ENCODE peak calls at places on chromosomes 7 and 10, in five cellular contexts. E is gastrocnemius medialis, B is heart left ventricle, K is GM12865, V is aorta. U is an unnamed sample.

GRCh38 chr7:105890290-105890997 is 14.0 kb upstream of the ATXN7L1 start:
- DNase-seq in K (no peak), V (no peak), E (no peak), B (no peak), U (no peak)

GRCh38 chr10:86666538-86666937 is 1.8 kb upstream of the LDB3 start:
- DNase-seq in K (no peak), B (peak; percentile 87), E (peak; percentile 38), V (no peak), U (no peak)

GRCh38 chr10:65620404-65621048 is 1305.3 kb upstream of the LRRTM3 start:
- DNase-seq in K (no peak), B (no peak), V (no peak), E (no peak), U (no peak)

GRCh38 chr7:94412762-94413322 is 18.1 kb downstream of the COL1A2 start:
- DNase-seq in V (no peak), K (no peak), E (no peak), B (no peak), U (no peak)

GRCh38 chr7:18401757-18402156 is 93.8 kb upstream of the HDAC9 start:
- DNase-seq in B (no peak), E (no peak), K (no peak), V (no peak), U (no peak)

GRCh38 chr7:33129806-33130153 is 416 bp downstream of the BBS9 start:
- DNase-seq in E (no peak), K (peak; percentile 8), V (no peak), B (no peak), U (no peak)

GRCh38 chr7:39688611-39689485 is 65.5 kb downstream of the RALA start:
- DNase-seq in B (no peak), V (no peak), K (no peak), E (no peak), U (no peak)

GRCh38 chr10:97220371-97220770 is 34.6 kb upstream of the SLIT1 start:
- DNase-seq in E (no peak), B (no peak), K (no peak), V (no peak), U (no peak)

GRCh38 chr7:100465702-100466311 is 1.7 kb upstream of the SPACDR start:
- DNase-seq in E (peak; percentile 72), B (peak; percentile 89), V (peak; percentile 91), K (no peak), U (no peak)

GRCh38 chr10:26378763-26379361 is 59.3 kb upstream of the APBB1IP start:
- DNase-seq in B (no peak), E (peak; percentile 35), V (no peak), K (no peak), U (no peak)

GRCh38 chr10:34701194-34701593 is 113.9 kb downstream of the PARD3 start:
- DNase-seq in B (no peak), V (no peak), E (no peak), K (no peak), U (no peak)

GRCh38 chr10:18079665-18080295 is 60.4 kb upstream of the CACNB2 start:
- DNase-seq in B (no peak), K (no peak), V (no peak), E (no peak), U (no peak)

GRCh38 chr7:15874774-15875173 is 188.3 kb upstream of the MEOX2 start:
- DNase-seq in V (no peak), E (no peak), B (no peak), K (no peak), U (no peak)

DNA sequence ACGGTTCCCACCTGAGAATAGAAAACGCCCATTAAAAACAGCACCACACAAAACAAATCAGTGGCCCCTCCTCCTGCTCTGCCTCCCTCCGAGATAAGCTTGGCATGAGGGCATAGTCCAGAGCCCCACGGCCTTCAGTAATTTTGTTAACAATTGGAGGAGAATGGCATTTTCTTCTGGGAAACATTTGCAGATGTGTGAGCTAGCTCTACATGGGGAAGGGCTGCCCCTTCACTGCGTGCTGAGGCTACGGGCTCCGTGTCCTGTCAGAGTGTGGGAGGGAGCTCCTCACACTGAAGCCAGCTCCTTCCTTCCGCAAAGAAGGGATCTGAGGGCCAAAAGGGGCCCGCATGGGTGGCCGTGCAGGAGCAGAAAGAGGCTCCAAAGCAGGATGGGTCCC is 15.2 kb downstream of the GRK5 start:
- DNase-seq in B (peak; percentile 34), V (no peak), E (no peak), K (no peak), U (no peak)
- H3K4me3 ChIP-seq in B (peak overlapping the region; percentile 0), V (no peak overlapping the region), E (no peak overlapping the region), K (no peak overlapping the region), U (no peak overlapping the region)

DNA sequence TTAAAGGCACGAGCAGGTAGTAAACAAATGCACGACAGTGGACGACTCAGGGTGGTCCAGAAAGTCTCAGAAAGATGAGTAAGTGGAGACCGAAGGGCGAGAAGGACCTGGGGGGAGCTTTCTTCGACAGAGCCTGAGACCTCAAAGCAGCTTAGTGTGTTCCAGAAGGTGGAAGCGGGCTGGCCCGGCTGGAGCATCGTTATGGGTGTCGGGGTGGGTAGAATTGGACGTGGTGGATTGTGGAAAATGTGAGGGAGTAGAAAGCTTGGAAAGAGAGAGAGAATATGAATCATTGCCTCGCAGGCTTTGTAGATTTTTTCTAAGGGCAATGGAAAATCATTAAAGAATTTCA is 631 bp downstream of the MCM10 start:
- DNase-seq in V (no peak), E (no peak), B (no peak), K (no peak), U (no peak)
- H3K4me3 ChIP-seq in V (no peak overlapping the region), E (peak overlapping the region; percentile 58), B (peak overlapping the region; percentile 45), K (peak overlapping the region; percentile 91), U (peak overlapping the region; percentile 47)

GRCh38 chr10:70601775-70602174 is 766 bp downstream of the PRF1 start:
- DNase-seq in K (no peak), E (no peak), B (no peak), V (no peak), U (no peak)
- H3K4me3 ChIP-seq in K (no peak overlapping the region), E (no peak overlapping the region), B (no peak overlapping the region), V (no peak overlapping the region), U (peak overlapping the region; percentile 88)

DNA sequence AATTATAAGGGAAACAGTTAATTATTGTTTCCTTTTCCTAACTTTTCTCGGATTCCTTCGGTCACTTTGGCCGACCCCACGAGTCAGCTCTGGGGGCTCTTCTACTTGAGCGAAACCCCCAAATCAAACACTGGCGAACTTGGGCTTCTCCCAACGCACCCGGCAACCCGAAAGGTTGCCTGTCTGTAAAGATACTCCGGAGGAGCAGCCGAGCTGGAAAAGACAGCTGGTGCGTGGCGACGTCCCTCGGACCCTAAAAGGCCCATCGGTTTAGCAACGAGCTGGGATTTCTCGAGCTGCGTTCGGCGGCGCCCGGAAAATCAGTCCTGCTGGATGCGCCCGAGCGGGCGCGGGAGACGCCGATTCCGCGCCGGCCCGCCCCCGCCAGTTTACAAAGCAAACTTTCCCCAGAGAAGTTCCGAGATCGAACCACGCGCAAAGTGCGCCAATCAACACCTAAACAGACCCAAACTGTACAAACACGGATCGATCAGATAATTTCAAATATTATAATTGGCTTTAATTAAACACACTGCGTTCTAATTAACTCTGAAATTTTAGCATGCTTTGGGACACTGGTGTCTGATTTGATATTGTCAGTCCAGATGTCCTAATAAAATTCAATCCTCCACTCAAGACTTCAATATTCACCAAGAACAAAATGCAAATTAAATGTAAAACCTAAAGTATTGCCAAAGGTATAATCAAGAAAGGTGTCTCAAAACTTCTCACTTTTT is 5.6 kb upstream of the EBF3 start:
- DNase-seq in E (no peak), V (no peak), B (no peak), K (no peak), U (no peak)
- H3K4me3 ChIP-seq in E (peak overlapping the region; percentile 34), V (no peak overlapping the region), B (peak overlapping the region; percentile 41), K (no peak overlapping the region), U (no peak overlapping the region)

GRCh38 chr7:101519324-101520017 is 109.6 kb downstream of the MYL10 start:
- DNase-seq in V (no peak), K (no peak), B (no peak), E (no peak), U (no peak)

GRCh38 chr7:101521430-101521925 is 107.6 kb downstream of the MYL10 start:
- DNase-seq in K (no peak), V (no peak), E (no peak), B (no peak), U (no peak)

GRCh38 chr7:101517304-101517703 is 111.8 kb downstream of the MYL10 start:
- DNase-seq in B (no peak), K (no peak), V (no peak), E (no peak), U (no peak)

GRCh38 chr7:101516849-101517248 is 112.2 kb downstream of the MYL10 start:
- DNase-seq in V (no peak), E (no peak), B (no peak), K (no peak), U (no peak)

GRCh38 chr7:101518348-101518747 is 110.7 kb downstream of the MYL10 start:
- DNase-seq in E (no peak), K (no peak), B (no peak), V (no peak), U (no peak)
- H3K4me3 ChIP-seq in E (no peak overlapping the region), K (no peak overlapping the region), B (no peak overlapping the region), V (no peak overlapping the region), U (no peak overlapping the region)

DNA sequence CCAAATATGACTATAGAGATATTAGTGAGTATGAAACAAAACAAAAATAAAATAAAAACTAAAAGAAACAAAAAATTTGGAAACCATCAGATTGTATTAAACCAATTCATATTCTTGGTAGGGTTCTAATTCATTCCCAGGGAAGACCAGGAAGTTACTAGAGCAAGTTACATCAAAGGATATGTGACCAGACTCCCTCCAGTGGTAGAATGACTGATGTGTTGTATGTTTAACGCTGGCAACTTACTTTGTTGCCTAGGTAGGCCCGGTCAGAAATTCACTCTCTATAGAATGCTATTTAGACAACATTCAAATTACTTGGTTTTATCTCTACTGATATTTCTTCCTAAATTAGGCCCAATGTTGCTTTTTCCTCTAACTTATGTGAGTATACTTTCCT is 5.2 kb downstream of the PHYHIPL start:
- DNase-seq in V (no peak), K (peak; percentile 76), E (no peak), B (no peak), U (no peak)
- H3K4me3 ChIP-seq in V (no peak overlapping the region), K (no peak overlapping the region), E (no peak overlapping the region), B (no peak overlapping the region), U (no peak overlapping the region)

GRCh38 chr10:70283445-70284399 is at the start of gene NPFFR1:
- DNase-seq in B (no peak), K (no peak), E (no peak), V (no peak), U (no peak)
- H3K4me3 ChIP-seq in B (peak within 1 kb of the TSS; percentile 33), K (no peak within 1 kb of the TSS), E (peak within 1 kb of the TSS; percentile 39), V (no peak within 1 kb of the TSS), U (no peak within 1 kb of the TSS)